ENCODE peak calls at places on chromosome 2, in five cellular contexts. Z, C, N, H and S are unnamed samples.

GRCh38 chr2:25572638-25573037 is 100.7 kb downstream of the DTNB start:
- DNase-seq in Z (no peak), C (no peak), N (no peak), H (no peak), S (no peak)

GRCh38 chr2:182416191-182416590 is 10.6 kb downstream of the PDE1A start:
- DNase-seq in Z (no peak), C (no peak), N (no peak), H (no peak), S (no peak)

GRCh38 chr2:6814869-6815268 is 50.8 kb downstream of the CMPK2 start:
- DNase-seq in Z (no peak), C (no peak), N (no peak), H (no peak), S (no peak)

GRCh38 chr2:12076810-12077209 is 330.4 kb downstream of the LPIN1 start:
- DNase-seq in Z (peak; percentile 39), C (no peak), N (no peak), H (no peak), S (no peak)

GRCh38 chr2:54524236-54524991 is 68.3 kb downstream of the SPTBN1 start:
- DNase-seq in Z (peak; percentile 75), C (no peak), N (peak; percentile 61), H (peak; percentile 83), S (no peak)

GRCh38 chr2:144162652-144163051 is 357.3 kb downstream of the ZEB2 start:
- DNase-seq in Z (no peak), C (no peak), N (peak; percentile 15), H (no peak), S (no peak)

GRCh38 chr2:27128810-27129571 is 5.4 kb downstream of the ABHD1 start:
- DNase-seq in Z (no peak), C (no peak), N (no peak), H (no peak), S (no peak)

GRCh38 chr2:54936766-54937165 is 113.5 kb downstream of the RTN4 start:
- DNase-seq in Z (no peak), C (no peak), N (no peak), H (no peak), S (no peak)

GRCh38 chr2:10477443-10478297 is 29.5 kb upstream of the ODC1 start:
- DNase-seq in Z (no peak), C (no peak), N (no peak), H (no peak), S (no peak)

GRCh38 chr2:172373761-172374160 is 53.6 kb upstream of the ITGA6 start:
- DNase-seq in Z (no peak), C (no peak), N (no peak), H (no peak), S (no peak)

GRCh38 chr2:232951891-232952290 is 61.2 kb downstream of the NGEF start:
- DNase-seq in Z (no peak), C (no peak), N (no peak), H (no peak), S (no peak)

GRCh38 chr2:95062716-95063400 is 37.4 kb downstream of the MAL start:
- DNase-seq in Z (no peak), C (no peak), N (no peak), H (no peak), S (no peak)

GRCh38 chr2:28224648-28225471 is 167.8 kb upstream of the FOSL2 start:
- DNase-seq in Z (peak; percentile 94), C (no peak), N (no peak), H (peak; percentile 93), S (no peak)

GRCh38 chr2:183038341-183039300 is at the start of gene NCKAP1:
- DNase-seq in Z (peak; percentile 90), C (peak; percentile 94), N (peak; percentile 86), H (peak; percentile 70), S (peak; percentile 85)

GRCh38 chr2:221205103-221205502 is 367.0 kb downstream of the EPHA4 start:
- DNase-seq in Z (no peak), C (no peak), N (no peak), H (no peak), S (no peak)

GRCh38 chr2:109331864-109332848 is 203.2 kb downstream of the SH3RF3 start:
- DNase-seq in Z (peak; percentile 95), C (peak; percentile 87), N (peak; percentile 26), H (peak; percentile 96), S (peak; percentile 97)

GRCh38 chr2:241569831-241570281 is 11.3 kb downstream of the BOK start:
- DNase-seq in Z (no peak), C (peak; percentile 54), N (no peak), H (no peak), S (peak; percentile 46)

GRCh38 chr2:98936133-98936916 is at the start of gene CRACDL:
- DNase-seq in Z (no peak), C (no peak), N (peak; percentile 17), H (no peak), S (no peak)

GRCh38 chr2:201698588-201699226 is at the start of gene MPP4:
- DNase-seq in Z (peak; percentile 61), C (no peak), N (no peak), H (peak; percentile 46), S (no peak)

GRCh38 chr2:176415156-176415870 is 146.1 kb downstream of the MTX2 start:
- DNase-seq in Z (no peak), C (no peak), N (no peak), H (no peak), S (no peak)

GRCh38 chr2:101833890-101834523 is 136.5 kb downstream of the MAP4K4 start:
- DNase-seq in Z (no peak), C (no peak), N (no peak), H (no peak), S (no peak)

GRCh38 chr2:101831351-101831865 is 133.9 kb downstream of the MAP4K4 start:
- DNase-seq in Z (peak; percentile 79), C (peak; percentile 88), N (no peak), H (peak; percentile 78), S (no peak)

GRCh38 chr2:101830555-101830954 is 133.0 kb downstream of the MAP4K4 start:
- DNase-seq in Z (peak; percentile 75), C (no peak), N (peak; percentile 26), H (peak; percentile 91), S (no peak)

GRCh38 chr2:101830146-101830545 is 132.6 kb downstream of the MAP4K4 start:
- DNase-seq in Z (no peak), C (no peak), N (no peak), H (no peak), S (no peak)

DNA sequence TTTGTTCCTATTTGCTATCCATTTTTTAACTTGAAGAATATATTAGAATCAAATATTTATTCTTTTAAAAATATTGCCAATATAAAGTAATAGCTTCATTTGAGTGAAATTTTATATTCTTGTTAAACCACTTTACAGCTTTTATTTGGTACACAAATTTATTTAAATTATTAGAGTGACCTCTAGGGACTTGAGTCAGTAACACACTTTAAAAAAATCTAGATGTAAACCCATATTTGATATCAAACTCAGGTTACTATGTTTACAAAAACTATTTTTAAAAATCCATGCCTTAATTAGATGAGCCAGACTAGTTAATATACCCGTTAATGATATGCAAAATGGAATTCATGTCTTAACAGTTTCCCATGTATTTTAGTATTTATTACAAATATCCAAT is 134.6 kb downstream of the MAP4K4 start:
- DNase-seq in Z (no peak), C (no peak), N (no peak), H (no peak), S (no peak)
- TF ChIP-seq CTCF in Z (no peak), C (peak; percentile 45), N (no peak), H (peak; percentile 41), S (peak; percentile 24)

GRCh38 chr2:60534034-60534393 is 19.4 kb downstream of the BCL11A start:
- DNase-seq in Z (no peak), C (no peak), N (no peak), H (no peak), S (no peak)
- H3K4me3 ChIP-seq in Z (no peak overlapping the region), C (no peak overlapping the region), N (no peak overlapping the region), H (no peak overlapping the region), S (no peak overlapping the region)

GRCh38 chr2:239829326-239829725 is 195.8 kb downstream of the NDUFA10 start:
- DNase-seq in Z (no peak), C (peak; percentile 43), N (no peak), H (no peak), S (no peak)
- TF ChIP-seq CTCF in Z (no peak), C (no peak), N (no peak), H (no peak), S (no peak)

GRCh38 chr2:223180463-223180862 is 128.5 kb downstream of the KCNE4 start:
- DNase-seq in Z (peak; percentile 22), C (no peak), N (no peak), H (no peak), S (no peak)
- H3K4me3 ChIP-seq in Z (no peak overlapping the region), C (no peak overlapping the region), N (no peak overlapping the region), H (no peak overlapping the region), S (no peak overlapping the region)

GRCh38 chr2:84314901-84315330 is 144.2 kb downstream of the SUCLG1 start:
- DNase-seq in Z (peak; percentile 67), C (no peak), N (peak; percentile 27), H (peak; percentile 74), S (peak; percentile 72)
- TF ChIP-seq CTCF in Z (peak; percentile 93), C (peak; percentile 64), N (peak; percentile 95), H (peak; percentile 87), S (peak; percentile 91)

DNA sequence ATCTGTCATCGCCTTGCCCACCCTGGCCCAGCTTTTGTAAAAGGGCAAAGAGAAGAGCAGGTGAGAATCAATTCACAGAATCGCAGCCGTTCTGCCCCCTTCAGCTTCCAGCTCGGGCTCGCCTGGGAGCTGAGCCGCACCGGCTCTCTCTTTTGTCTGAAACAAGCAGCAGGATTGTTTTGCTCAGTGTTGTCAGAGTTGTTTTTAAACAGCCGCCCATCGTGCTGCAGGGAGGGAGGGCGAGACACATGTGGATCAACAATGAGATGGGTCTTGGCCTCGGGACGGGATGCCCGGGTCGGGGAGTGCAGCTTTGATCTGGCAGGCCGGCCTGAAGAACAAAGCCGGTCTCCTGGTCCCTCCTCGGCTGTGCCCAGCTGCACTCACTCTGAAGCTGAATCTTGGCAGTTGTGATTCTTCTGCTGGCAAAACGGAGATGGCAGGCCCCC is 39.7 kb upstream of the HDAC4 start:
- DNase-seq in Z (peak; percentile 31), C (no peak), N (no peak), H (no peak), S (no peak)
- H3K4me3 ChIP-seq in Z (peak overlapping the region; percentile 10), C (peak overlapping the region; percentile 40), N (no peak overlapping the region), H (no peak overlapping the region), S (no peak overlapping the region)

DNA sequence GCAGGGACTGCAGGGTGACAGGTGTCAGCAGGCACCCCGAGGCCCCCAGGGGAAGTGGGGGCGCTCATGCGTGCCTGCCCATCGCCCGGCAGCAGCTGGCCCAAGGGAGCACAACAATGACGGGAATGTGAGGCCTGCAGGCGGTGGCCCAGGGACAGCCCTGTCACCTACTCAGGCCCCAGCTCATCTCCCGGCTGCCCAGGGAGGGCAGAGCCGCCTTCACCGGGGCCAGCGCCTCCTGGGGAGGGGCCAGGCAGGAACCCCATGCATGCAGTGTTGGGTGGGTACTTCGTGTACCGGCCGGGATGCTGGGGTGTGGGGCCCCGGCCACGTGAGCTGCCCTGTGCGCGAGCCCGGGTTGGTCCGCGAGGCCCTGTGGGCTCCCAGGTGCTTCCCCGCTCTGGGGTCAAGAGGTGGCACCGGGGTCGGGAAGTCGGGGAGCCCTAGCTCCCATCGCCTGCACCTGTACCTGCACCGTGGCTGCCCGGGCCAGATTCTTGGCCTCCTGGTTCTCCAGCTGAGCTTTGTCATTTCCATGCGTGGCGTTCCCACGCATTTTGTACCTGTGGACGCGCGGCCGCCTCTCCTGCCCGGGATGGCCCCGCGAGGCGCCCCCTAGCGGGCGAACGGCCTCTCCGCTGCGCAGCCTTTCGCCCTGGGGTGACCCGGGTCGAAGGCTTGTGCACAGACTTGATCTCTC is 823 bp downstream of the KLHL30 start:
- DNase-seq in Z (no peak), C (no peak), N (peak; percentile 65), H (no peak), S (no peak)
- TF ChIP-seq CTCF in Z (peak; percentile 59), C (peak; percentile 57), N (peak; percentile 68), H (peak; percentile 29), S (peak; percentile 33)